ENCODE peak calls at places on chromosomes 16 and 17, in five cellular contexts. One of them, this sample, is unnamed.

GRCh38 chr17:41322903-41323895 is 7.7 kb upstream of the KRTAP17-1 start:
- DNase-seq in H1: no peak
- DNase-seq in trophoblast cell: peak
- DNase-seq in H9: no peak
- DNase-seq in neuronal stem cell: no peak
- DNase-seq in this sample: no peak

GRCh38 chr17:43839670-43840101 is 6.7 kb upstream of the MPP3 start:
- DNase-seq in trophoblast cell: peak
- DNase-seq in neuronal stem cell: no peak
- DNase-seq in H1: no peak
- DNase-seq in H9: no peak
- DNase-seq in this sample: no peak

GRCh38 chr16:67897231-67897630 is 4.2 kb downstream of the PSKH1 start:
- DNase-seq in neuronal stem cell: no peak
- DNase-seq in trophoblast cell: no peak
- DNase-seq in H9: no peak
- DNase-seq in H1: no peak
- DNase-seq in this sample: peak

GRCh38 chr17:7549401-7550055 is 670 bp downstream of the TNFSF12 start:
- DNase-seq in trophoblast cell: no peak
- DNase-seq in H1: no peak
- DNase-seq in neuronal stem cell: no peak
- DNase-seq in H9: no peak
- DNase-seq in this sample: peak

GRCh38 chr17:29613371-29613837 is 9.3 kb downstream of the CORO6 start:
- DNase-seq in H9: peak
- DNase-seq in H1: no peak
- DNase-seq in neuronal stem cell: peak
- DNase-seq in trophoblast cell: peak
- DNase-seq in this sample: peak

GRCh38 chr16:86660623-86661022 is 82.3 kb downstream of the FOXL1 start:
- DNase-seq in trophoblast cell: no peak
- DNase-seq in neuronal stem cell: no peak
- DNase-seq in H1: no peak
- DNase-seq in H9: no peak
- DNase-seq in this sample: no peak

GRCh38 chr17:2239882-2240430 is 63.6 kb downstream of the SMG6 start:
- DNase-seq in H9: no peak
- DNase-seq in trophoblast cell: peak
- DNase-seq in H1: no peak
- DNase-seq in neuronal stem cell: no peak
- DNase-seq in this sample: peak

GRCh38 chr16:77960771-77961170 is 61.6 kb upstream of the CLEC3A start:
- DNase-seq in H1: no peak
- DNase-seq in trophoblast cell: no peak
- DNase-seq in H9: no peak
- DNase-seq in neuronal stem cell: no peak
- DNase-seq in this sample: no peak

GRCh38 chr17:29561541-29562517 is 5.0 kb downstream of the ABHD15 start:
- DNase-seq in H1: no peak
- DNase-seq in neuronal stem cell: no peak
- DNase-seq in trophoblast cell: no peak
- DNase-seq in H9: peak
- DNase-seq in this sample: no peak

GRCh38 chr17:39208893-39209292 is 8.8 kb downstream of the RPL19 start:
- DNase-seq in H9: no peak
- DNase-seq in H1: no peak
- DNase-seq in trophoblast cell: no peak
- DNase-seq in neuronal stem cell: no peak
- DNase-seq in this sample: no peak

GRCh38 chr16:50263940-50264929 is 2.1 kb upstream of the ADCY7 start:
- DNase-seq in trophoblast cell: no peak
- DNase-seq in H1: no peak
- DNase-seq in neuronal stem cell: no peak
- DNase-seq in H9: no peak
- DNase-seq in this sample: no peak

GRCh38 chr16:57383276-57384247 is 11.3 kb downstream of the CX3CL1 start:
- DNase-seq in H9: no peak
- DNase-seq in trophoblast cell: no peak
- DNase-seq in H1: no peak
- DNase-seq in neuronal stem cell: no peak
- DNase-seq in this sample: peak

GRCh38 chr16:88264641-88265285 is 118.0 kb upstream of the ZNF469 start:
- DNase-seq in trophoblast cell: peak
- DNase-seq in neuronal stem cell: peak
- DNase-seq in H1: peak
- DNase-seq in H9: peak
- DNase-seq in this sample: peak

GRCh38 chr16:85750021-85750826 is 672 bp downstream of the C16orf74 start:
- DNase-seq in trophoblast cell: peak
- DNase-seq in H1: no peak
- DNase-seq in H9: peak
- DNase-seq in neuronal stem cell: no peak
- DNase-seq in this sample: peak

DNA sequence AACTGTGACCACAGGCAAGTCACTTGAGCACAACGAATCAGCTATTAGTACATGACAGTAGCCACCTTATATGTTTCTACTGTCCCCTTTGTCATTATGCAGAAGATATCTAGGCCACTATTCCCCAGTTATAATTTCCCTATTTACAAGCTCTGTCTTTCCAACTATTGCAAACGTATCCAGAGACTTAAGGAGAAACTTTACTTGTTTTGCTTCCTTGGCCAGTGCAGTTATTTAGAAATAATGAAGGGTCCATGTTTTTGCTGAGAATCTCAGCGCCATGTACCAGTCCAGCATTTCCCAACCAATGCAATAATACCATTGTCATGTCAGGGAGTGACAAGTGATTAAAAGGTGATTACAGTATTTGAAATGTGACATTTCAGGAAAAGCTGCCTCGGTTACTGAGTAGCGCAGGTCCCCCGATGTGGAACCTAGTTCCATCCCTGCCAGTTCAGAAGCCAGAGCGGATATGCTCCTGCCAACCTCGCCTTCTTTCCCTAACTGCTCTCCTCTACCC is 743 bp downstream of the ZNF624 start:
- DNase-seq in H9: no peak
- DNase-seq in trophoblast cell: peak
- DNase-seq in neuronal stem cell: no peak
- DNase-seq in H1: no peak
- DNase-seq in this sample: peak
- H3K23ac ChIP-seq in H9: no peak
- H3K23ac ChIP-seq in trophoblast cell: no peak
- H3K23ac ChIP-seq in neuronal stem cell: no peak
- H3K23ac ChIP-seq in H1: no peak
- H3K23ac ChIP-seq in this sample: no peak

DNA sequence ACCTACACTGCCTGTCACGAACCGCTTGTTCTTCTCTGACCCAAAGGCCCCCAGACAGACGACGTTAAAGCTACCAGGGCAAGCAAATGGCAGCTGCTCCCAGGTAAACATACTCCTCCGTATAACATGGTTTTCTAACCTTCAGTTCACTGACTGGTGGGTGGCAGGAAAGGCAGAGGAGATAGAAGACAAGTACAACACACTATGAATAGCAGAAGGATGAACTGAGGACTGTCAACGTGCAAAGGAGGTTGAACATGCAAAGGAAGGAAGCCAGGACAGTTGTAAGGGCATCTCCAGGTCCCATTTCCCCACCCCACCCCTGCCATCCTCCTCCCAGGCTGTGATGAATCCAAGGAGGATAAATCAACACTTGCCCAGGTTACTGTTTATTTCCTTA is 449.8 kb downstream of the SHISA9 start:
- DNase-seq in H9: peak
- DNase-seq in neuronal stem cell: no peak
- DNase-seq in trophoblast cell: no peak
- DNase-seq in H1: no peak
- DNase-seq in this sample: no peak
- H2BK12ac ChIP-seq in H9: no peak
- H2BK12ac ChIP-seq in neuronal stem cell: no peak
- H2BK12ac ChIP-seq in trophoblast cell: no peak
- H2BK12ac ChIP-seq in H1: no peak
- H2BK12ac ChIP-seq in this sample: no peak

DNA sequence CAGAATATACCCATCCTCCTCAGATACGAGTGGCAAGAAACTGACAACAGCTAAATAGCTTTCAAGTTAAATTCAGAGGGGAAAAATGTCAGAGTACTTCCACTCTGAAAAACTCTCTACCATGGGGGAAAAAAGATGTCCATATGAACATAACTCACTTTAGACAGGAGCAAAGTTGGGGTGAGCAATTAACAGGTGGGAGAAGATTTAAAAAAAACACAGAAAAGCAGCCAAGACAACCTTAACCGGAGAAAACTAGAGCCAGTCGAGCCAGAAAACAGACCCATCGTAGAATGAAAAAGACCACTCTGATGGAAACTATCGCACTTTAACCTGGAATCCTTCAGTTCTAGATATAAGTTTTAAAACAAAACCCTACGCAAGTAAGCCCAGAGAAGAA is 833 bp downstream of the TERF2 start:
- DNase-seq in neuronal stem cell: no peak
- DNase-seq in H1: no peak
- DNase-seq in H9: no peak
- DNase-seq in trophoblast cell: no peak
- DNase-seq in this sample: no peak
- H3K23ac ChIP-seq in neuronal stem cell: no peak
- H3K23ac ChIP-seq in H1: no peak
- H3K23ac ChIP-seq in H9: no peak
- H3K23ac ChIP-seq in trophoblast cell: no peak
- H3K23ac ChIP-seq in this sample: no peak

GRCh38 chr17:74607219-74607618 is 15.1 kb upstream of the CD300LD start:
- DNase-seq in neuronal stem cell: no peak
- DNase-seq in H1: no peak
- DNase-seq in trophoblast cell: no peak
- DNase-seq in H9: no peak
- DNase-seq in this sample: no peak

GRCh38 chr17:74605361-74605760 is 13.3 kb upstream of the CD300LD start:
- DNase-seq in trophoblast cell: no peak
- DNase-seq in neuronal stem cell: no peak
- DNase-seq in H9: no peak
- DNase-seq in H1: no peak
- DNase-seq in this sample: peak

GRCh38 chr17:74604748-74605147 is 12.7 kb upstream of the CD300LD start:
- DNase-seq in trophoblast cell: no peak
- DNase-seq in H9: no peak
- DNase-seq in neuronal stem cell: no peak
- DNase-seq in H1: no peak
- DNase-seq in this sample: no peak

GRCh38 chr17:74604200-74604599 is 12.1 kb upstream of the CD300LD start:
- DNase-seq in H1: no peak
- DNase-seq in neuronal stem cell: no peak
- DNase-seq in trophoblast cell: no peak
- DNase-seq in H9: no peak
- DNase-seq in this sample: no peak

GRCh38 chr17:74606050-74606449 is 14.0 kb upstream of the CD300LD start:
- DNase-seq in neuronal stem cell: no peak
- DNase-seq in H9: no peak
- DNase-seq in H1: no peak
- DNase-seq in trophoblast cell: no peak
- DNase-seq in this sample: no peak
- H2BK12ac ChIP-seq in neuronal stem cell: no peak
- H2BK12ac ChIP-seq in H9: no peak
- H2BK12ac ChIP-seq in H1: no peak
- H2BK12ac ChIP-seq in trophoblast cell: no peak
- H2BK12ac ChIP-seq in this sample: no peak

DNA sequence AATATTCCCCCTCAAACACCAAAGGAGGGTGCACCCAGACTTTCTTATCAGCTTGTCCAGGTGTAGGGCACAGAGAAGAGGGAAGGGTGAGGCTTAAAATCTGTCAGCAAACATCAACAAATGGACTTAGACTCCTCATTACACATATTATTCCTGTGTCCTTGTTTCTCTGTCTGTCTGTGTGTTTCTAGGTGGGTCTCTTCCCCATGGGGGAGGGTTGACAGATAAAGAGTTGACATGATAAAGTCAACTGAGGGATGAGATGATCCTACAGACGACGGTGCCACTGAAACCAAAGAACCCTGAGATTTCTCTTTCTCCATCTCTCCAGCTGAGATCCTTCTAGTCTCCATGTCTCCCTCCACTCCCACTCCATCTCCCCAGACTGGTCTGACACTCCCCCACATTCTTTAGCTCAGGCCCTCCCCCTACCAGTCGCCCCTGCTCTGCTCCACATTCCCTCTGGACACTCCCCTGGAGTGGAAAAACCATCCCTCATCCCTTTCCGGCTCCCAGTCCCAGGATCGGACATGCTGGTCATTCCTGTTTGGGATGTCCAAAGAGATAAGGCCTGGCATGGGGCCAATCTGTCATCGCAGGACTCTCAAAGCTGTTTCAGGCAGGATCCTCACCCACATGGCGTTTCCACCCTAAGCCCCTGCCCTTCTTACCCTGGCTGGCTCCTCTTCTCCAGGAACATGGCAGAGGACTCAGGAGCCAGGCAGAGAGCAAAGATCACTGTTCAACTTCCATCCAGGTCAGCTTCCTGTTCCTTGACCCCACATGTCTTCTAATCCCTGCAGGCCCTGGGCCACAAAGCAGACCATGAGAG is 2.9 kb upstream of the ITGA3 start:
- DNase-seq in trophoblast cell: peak
- DNase-seq in H1: no peak
- DNase-seq in H9: no peak
- DNase-seq in neuronal stem cell: no peak
- DNase-seq in this sample: peak
- H3K23ac ChIP-seq in trophoblast cell: no peak
- H3K23ac ChIP-seq in H1: no peak
- H3K23ac ChIP-seq in H9: no peak
- H3K23ac ChIP-seq in neuronal stem cell: no peak
- H3K23ac ChIP-seq in this sample: no peak

GRCh38 chr17:74245818-74246204 is 28.2 kb upstream of the DNAI2 start:
- DNase-seq in neuronal stem cell: no peak
- DNase-seq in H9: no peak
- DNase-seq in H1: no peak
- DNase-seq in trophoblast cell: no peak
- DNase-seq in this sample: no peak
- H2BK12ac ChIP-seq in neuronal stem cell: no peak
- H2BK12ac ChIP-seq in H9: no peak
- H2BK12ac ChIP-seq in H1: peak
- H2BK12ac ChIP-seq in trophoblast cell: no peak
- H2BK12ac ChIP-seq in this sample: no peak

DNA sequence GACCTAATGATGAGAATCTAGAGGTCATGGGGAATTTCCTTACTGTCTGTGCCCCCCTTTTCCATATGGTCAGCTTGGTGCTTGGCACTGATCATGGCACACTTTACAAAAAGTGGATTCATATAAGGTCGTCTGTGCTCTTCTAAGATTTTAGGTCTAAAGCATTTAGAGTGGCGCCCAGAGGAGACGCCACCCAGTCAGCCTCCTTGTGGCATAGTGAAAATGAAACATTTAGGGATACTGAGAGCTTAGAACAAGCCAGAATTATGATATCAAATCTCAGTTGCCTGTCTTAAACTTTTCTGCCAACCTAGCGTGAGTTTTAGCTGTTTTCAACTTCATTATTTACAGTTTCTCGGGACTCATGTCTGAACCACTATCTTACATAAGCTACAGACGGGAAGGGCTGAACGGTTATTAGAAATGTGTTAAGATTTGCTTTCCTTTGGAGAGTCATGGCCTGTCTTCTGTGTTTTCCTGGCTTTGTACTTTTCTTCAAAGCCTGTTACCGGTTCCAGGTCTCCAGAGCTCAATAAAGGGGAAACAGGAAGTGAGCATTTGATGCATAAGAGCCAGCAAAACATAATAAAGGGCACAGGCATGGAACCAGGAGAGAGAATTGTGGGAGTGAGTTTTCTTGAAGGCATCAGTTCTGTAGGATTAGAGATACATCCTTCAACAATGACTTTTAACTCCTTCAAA is 13.7 kb downstream of the ZNRF1 start:
- DNase-seq in H1: no peak
- DNase-seq in neuronal stem cell: no peak
- DNase-seq in H9: no peak
- DNase-seq in trophoblast cell: no peak
- DNase-seq in this sample: no peak
- H3K23ac ChIP-seq in H1: no peak
- H3K23ac ChIP-seq in neuronal stem cell: no peak
- H3K23ac ChIP-seq in H9: no peak
- H3K23ac ChIP-seq in trophoblast cell: no peak
- H3K23ac ChIP-seq in this sample: no peak